ENCODE peak calls at places on chromosome 5, in five cellular contexts. V is PC-3, Q is HCT116, L is MM.1S, S is GM23248. R is an unnamed sample. For H3K9me3, the result is how much of the 10 kb centered on the place peaks cover.

GRCh38 chr5:86546050-86546449 is 71.7 kb upstream of the COX7C start:
- DNase-seq in V (no peak), Q (no peak), L (no peak), S (no peak), R (peak)

GRCh38 chr5:41877408-41877807 is 7.2 kb upstream of the OXCT1 start:
- DNase-seq in V (no peak), Q (no peak), L (no peak), S (no peak), R (no peak)

GRCh38 chr5:14444988-14445387 is 136.6 kb upstream of the OTULINL start:
- DNase-seq in V (peak), Q (no peak), L (no peak), S (peak), R (no peak)

GRCh38 chr5:1540166-1540565 is 16.4 kb upstream of the LPCAT1 start:
- DNase-seq in V (no peak), Q (no peak), L (no peak), S (no peak), R (no peak)

GRCh38 chr5:126233256-126233655 is 190.0 kb upstream of the GRAMD2B start:
- DNase-seq in V (no peak), Q (no peak), L (no peak), S (no peak), R (no peak)

GRCh38 chr5:1415059-1415425 is 30.2 kb downstream of the SLC6A3 start:
- DNase-seq in V (no peak), Q (no peak), L (no peak), S (no peak), R (no peak)

GRCh38 chr5:135505973-135506372 is 29.8 kb downstream of the NEUROG1 start:
- DNase-seq in V (peak), Q (no peak), L (no peak), S (peak), R (no peak)

GRCh38 chr5:169027456-169028118 is 273.4 kb downstream of the SLIT3 start:
- DNase-seq in V (no peak), Q (no peak), L (no peak), S (no peak), R (no peak)

GRCh38 chr5:164233796-164234195 is 728.4 kb downstream of the MAT2B start:
- DNase-seq in V (no peak), Q (no peak), L (no peak), S (no peak), R (no peak)

GRCh38 chr5:161058751-161059150 is 206.7 kb upstream of the ATP10B start:
- DNase-seq in V (no peak), Q (no peak), L (no peak), S (no peak), R (no peak)

GRCh38 chr5:141521244-141521781 is 32.4 kb downstream of the PCDHGC5 start:
- DNase-seq in V (peak), Q (peak), L (no peak), S (peak), R (peak)

GRCh38 chr5:114305402-114306207 is 56.3 kb upstream of the KCNN2 start:
- DNase-seq in V (peak), Q (no peak), L (peak), S (peak), R (peak)

DNA sequence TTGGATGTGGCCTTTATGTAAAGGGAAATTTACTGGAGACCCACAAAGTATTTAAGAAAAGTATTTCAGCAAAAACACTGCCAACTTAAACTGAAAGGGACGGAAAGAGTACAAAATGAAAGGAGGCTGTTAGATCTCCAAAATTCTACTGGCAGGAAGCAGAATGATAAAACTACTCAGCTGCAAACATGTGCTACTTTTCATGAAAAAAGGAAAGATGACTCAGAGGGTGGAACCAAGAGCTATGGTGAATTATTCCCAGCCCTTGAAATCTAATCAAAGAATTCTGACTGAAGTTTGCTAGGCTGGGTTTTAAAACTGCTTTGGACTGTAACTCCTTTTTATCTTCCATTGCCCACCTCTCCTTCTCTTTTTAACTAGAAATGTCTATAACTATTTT is 58.6 kb upstream of the ZBED3 start:
- DNase-seq in V (peak), Q (no peak), L (no peak), S (peak), R (no peak)
- TF ChIP-seq EZH2 in V (no peak), Q (no peak), L (no peak), S (no peak), R (no peak)

GRCh38 chr5:67147768-67148167 is 48.8 kb downstream of the CD180 start:
- DNase-seq in V (no peak), Q (no peak), L (no peak), S (peak), R (no peak)

GRCh38 chr5:67149057-67149634 is 47.5 kb downstream of the CD180 start:
- DNase-seq in V (no peak), Q (no peak), L (no peak), S (no peak), R (no peak)

GRCh38 chr5:67152400-67152799 is 44.2 kb downstream of the CD180 start:
- DNase-seq in V (no peak), Q (no peak), L (no peak), S (no peak), R (no peak)

GRCh38 chr5:67146981-67147380 is 49.6 kb downstream of the CD180 start:
- DNase-seq in V (no peak), Q (no peak), L (no peak), S (no peak), R (no peak)

GRCh38 chr5:67149933-67150523 is 46.6 kb downstream of the CD180 start:
- DNase-seq in V (peak), Q (no peak), L (no peak), S (peak), R (no peak)
- H3K9me3 ChIP-seq in V (under half), Q (under half), L (under half), S (under half), R (under half)

GRCh38 chr5:74261906-74262305 is 378.6 kb downstream of the ENC1 start:
- DNase-seq in V (no peak), Q (no peak), L (no peak), S (no peak), R (no peak)
- TF ChIP-seq EZH2phosphoT487 in V (no peak), Q (no peak), L (no peak), S (no peak), R (no peak)

GRCh38 chr5:73380052-73380451 is 68.5 kb downstream of the FOXD1 start:
- DNase-seq in V (no peak), Q (no peak), L (no peak), S (no peak), R (no peak)

GRCh38 chr5:73380710-73381586 is 67.6 kb downstream of the FOXD1 start:
- DNase-seq in V (no peak), Q (no peak), L (no peak), S (no peak), R (no peak)

GRCh38 chr5:73381587-73382411 is 66.8 kb downstream of the FOXD1 start:
- DNase-seq in V (no peak), Q (no peak), L (no peak), S (peak), R (no peak)

GRCh38 chr5:73384861-73385260 is 63.7 kb downstream of the FOXD1 start:
- DNase-seq in V (no peak), Q (no peak), L (no peak), S (no peak), R (no peak)

DNA sequence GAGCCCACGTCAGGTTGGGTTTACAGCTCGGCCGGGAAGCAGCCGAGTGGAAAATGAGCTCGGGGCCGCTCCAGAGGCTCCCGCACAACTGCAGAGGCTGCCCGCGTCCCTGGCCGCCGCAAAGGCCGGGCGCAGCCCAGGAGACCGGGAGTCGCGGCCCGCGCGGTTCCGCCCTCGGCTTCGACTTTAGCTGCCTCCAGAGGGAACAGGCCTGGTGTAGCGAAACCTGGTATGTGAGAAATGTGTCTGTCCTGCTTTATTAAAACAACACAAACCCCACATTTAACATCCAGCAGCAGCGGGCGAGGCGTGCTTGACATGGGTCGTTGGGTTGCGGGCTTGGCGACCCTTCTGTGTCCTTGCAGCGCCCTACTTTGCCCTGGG is 66.2 kb downstream of the FOXD1 start:
- DNase-seq in V (no peak), Q (no peak), L (no peak), S (no peak), R (no peak)
- TF ChIP-seq EZH2 in V (no peak), Q (no peak), L (no peak), S (no peak), R (no peak)

DNA sequence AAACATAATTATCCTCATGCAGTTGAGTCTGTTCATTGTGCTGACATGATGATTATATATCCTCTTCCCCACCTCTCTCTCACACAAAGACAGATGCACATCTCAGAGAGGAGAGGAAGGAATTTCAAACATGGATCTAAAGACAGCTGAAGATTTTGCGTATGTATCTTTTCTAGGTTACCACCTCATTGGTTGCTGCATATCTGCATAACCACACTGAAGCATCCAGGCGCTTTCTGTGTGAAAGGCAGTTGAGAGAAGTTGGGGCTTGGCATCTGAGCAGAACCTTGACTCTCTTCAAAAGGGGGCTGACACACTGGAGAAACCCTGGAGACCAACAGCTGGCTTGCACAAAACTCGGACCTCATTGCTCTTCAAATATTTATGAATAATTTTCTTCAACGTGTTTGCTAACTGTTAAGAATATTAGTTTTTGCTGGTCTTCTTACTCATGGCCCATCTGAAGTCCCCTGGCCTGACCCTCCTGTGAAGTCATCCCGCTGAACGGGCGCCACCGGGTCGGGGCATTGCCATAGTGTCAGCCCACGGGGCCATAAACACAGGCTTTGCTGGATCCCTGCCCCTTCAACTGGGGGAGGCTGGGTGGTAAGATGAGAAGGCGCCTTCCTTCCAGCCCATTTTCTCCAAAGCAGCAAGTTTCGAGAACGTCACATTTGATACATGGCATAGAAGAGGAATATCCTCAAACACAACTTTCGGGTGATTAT is 593.2 kb upstream of the CLINT1 start:
- DNase-seq in V (no peak), Q (no peak), L (no peak), S (no peak), R (no peak)
- H3K9me3 ChIP-seq in V (under half), Q (under half), L (under half), S (under half), R (under half)